ENCODE peak calls at places on chromosomes 16 and 17, in seven cellular contexts. A is T follicular helper cell, F is mucosa of gallbladder, I is OCI-LY7, L is IMR-90, C is mesenchymal stem cell, E is psoas muscle. W is an unnamed sample.

GRCh38 chr16:20136446-20136968 is 62.8 kb upstream of the GPR139 start:
- DNase-seq in I (no peak), C (no peak), E (no peak), L (no peak), F (no peak), A (no peak), W (no peak)

GRCh38 chr16:64092284-64092683 is 1029.6 kb downstream of the CDH11 start:
- DNase-seq in F (no peak), I (no peak), C (peak; percentile 56), E (no peak), L (peak; percentile 65), A (no peak), W (no peak)

GRCh38 chr17:50269477-50270429 is 4.5 kb upstream of the TMEM92 start:
- DNase-seq in I (peak; percentile 66), L (peak; percentile 83), E (peak; percentile 78), A (peak; percentile 33), F (peak; percentile 73), C (peak; percentile 90), W (peak; percentile 84)

GRCh38 chr16:31274831-31275816 is 15.3 kb downstream of the ITGAM start:
- DNase-seq in L (no peak), I (no peak), A (no peak), C (no peak), E (no peak), F (no peak), W (no peak)

GRCh38 chr16:11319529-11320146 is 25.6 kb upstream of the RMI2 start:
- DNase-seq in L (no peak), C (no peak), I (peak; percentile 57), A (no peak), F (no peak), E (no peak), W (no peak)

GRCh38 chr17:63120406-63120805 is 154.4 kb downstream of the TANC2 start:
- DNase-seq in A (no peak), I (no peak), C (peak; percentile 30), F (no peak), E (no peak), L (peak; percentile 54), W (no peak)

GRCh38 chr17:17468217-17469010 is 8.4 kb upstream of the MED9 start:
- DNase-seq in I (no peak), E (no peak), F (no peak), L (no peak), C (no peak), A (no peak), W (no peak)

GRCh38 chr17:65130829-65131228 is 6.3 kb upstream of the RGS9 start:
- DNase-seq in F (no peak), C (no peak), A (no peak), E (no peak), I (no peak), L (no peak), W (no peak)

GRCh38 chr16:58535100-58535499 is 19.8 kb downstream of the SETD6 start:
- DNase-seq in E (no peak), I (no peak), A (no peak), L (no peak), F (no peak), C (no peak), W (no peak)

GRCh38 chr16:61148930-61149329 is 887.3 kb downstream of the CDH8 start:
- DNase-seq in A (no peak), I (peak; percentile 60), E (no peak), L (no peak), C (no peak), F (no peak), W (no peak)

GRCh38 chr17:31549525-31550388 is 158.3 kb downstream of the RAB11FIP4 start:
- DNase-seq in A (peak; percentile 73), F (peak; percentile 93), E (peak; percentile 94), I (peak; percentile 87), C (peak; percentile 91), L (peak; percentile 92), W (peak; percentile 96)

GRCh38 chr16:56606071-56606687 is 2.2 kb upstream of the MT2A start:
- DNase-seq in F (no peak), L (peak; percentile 79), A (no peak), C (no peak), E (peak; percentile 88), I (no peak), W (peak; percentile 63)

GRCh38 chr16:57672416-57672815 is 4.3 kb downstream of the ADGRG3 start:
- DNase-seq in F (no peak), I (no peak), L (no peak), E (no peak), C (no peak), A (no peak), W (no peak)

GRCh38 chr16:22193134-22193411 is 13.0 kb upstream of the EEF2K start:
- DNase-seq in E (no peak), A (no peak), I (no peak), F (no peak), L (no peak), C (no peak), W (no peak)

GRCh38 chr17:73998246-73999220 is 204.9 kb upstream of the RPL38 start:
- DNase-seq in F (peak; percentile 65), L (no peak), C (no peak), A (peak; percentile 44), I (peak; percentile 65), E (peak; percentile 46), W (peak; percentile 72)

GRCh38 chr17:18043491-18043890 is 4.3 kb downstream of the GID4 start:
- DNase-seq in F (no peak), L (peak; percentile 33), A (no peak), E (no peak), I (peak; percentile 33), C (peak; percentile 30), W (no peak)

GRCh38 chr17:9899280-9900018 is 5.6 kb downstream of the RCVRN start:
- DNase-seq in E (no peak), L (no peak), C (no peak), F (no peak), A (no peak), I (no peak), W (no peak)

GRCh38 chr16:77657016-77657415 is 65.3 kb upstream of the NUDT7 start:
- DNase-seq in E (no peak), I (no peak), F (no peak), L (peak; percentile 13), A (no peak), C (peak; percentile 52), W (no peak)

GRCh38 chr17:1197379-1197778 is 17.6 kb upstream of the ABR start:
- DNase-seq in F (peak; percentile 47), L (peak; percentile 40), A (no peak), C (peak; percentile 89), I (no peak), E (no peak), W (peak; percentile 57)

GRCh38 chr17:17295141-17295540 is 8.0 kb upstream of the NT5M start:
- DNase-seq in A (no peak), C (no peak), E (no peak), F (no peak), I (no peak), L (no peak), W (no peak)

GRCh38 chr17:82097187-82097918 is 683 bp downstream of the FASN start:
- DNase-seq in L (peak; percentile 64), I (peak; percentile 58), E (peak; percentile 71), A (no peak), F (no peak), C (peak; percentile 54), W (peak; percentile 61)

GRCh38 chr17:60685437-60685836 is 7.8 kb downstream of the BCAS3 start:
- DNase-seq in E (no peak), L (no peak), C (no peak), A (no peak), I (no peak), F (no peak), W (no peak)

GRCh38 chr17:66964930-66965800 is 658 bp downstream of the CACNG4 start:
- DNase-seq in I (no peak), E (peak; percentile 60), C (no peak), A (no peak), F (no peak), L (no peak), W (no peak)

GRCh38 chr16:3963203-3963602 is 82.7 kb upstream of the CREBBP start:
- DNase-seq in A (peak; percentile 60), F (no peak), I (no peak), C (no peak), E (no peak), L (no peak), W (peak; percentile 58)

GRCh38 chr16:4972938-4973587 is 14.9 kb downstream of the SEC14L5 start:
- DNase-seq in L (no peak), I (no peak), F (no peak), C (peak; percentile 33), A (no peak), E (peak; percentile 77), W (no peak)

GRCh38 chr16:88455610-88456355 is 2.7 kb downstream of the ZFPM1 start:
- DNase-seq in E (no peak), F (no peak), L (peak; percentile 43), I (peak; percentile 74), A (peak; percentile 52), C (peak; percentile 61), W (peak; percentile 76)

GRCh38 chr17:83190601-83191387 is 111.4 kb downstream of the METRNL start:
- DNase-seq in L (no peak), A (no peak), C (no peak), E (peak; percentile 39), I (no peak), F (no peak), W (no peak)

GRCh38 chr17:5815396-5815795 is 231.1 kb upstream of the NLRP1 start:
- DNase-seq in E (no peak), L (no peak), C (no peak), F (no peak), A (no peak), I (no peak), W (no peak)

GRCh38 chr16:46801428-46802049 is 29.4 kb downstream of the C16orf87 start:
- DNase-seq in I (no peak), A (no peak), L (peak; percentile 25), E (no peak), F (no peak), C (peak; percentile 55), W (no peak)

GRCh38 chr16:89764711-89765201 is 43.4 kb downstream of the ZNF276 start:
- DNase-seq in F (peak; percentile 57), E (no peak), C (peak; percentile 38), I (peak; percentile 93), L (no peak), A (no peak), W (no peak)

GRCh38 chr16:3155972-3156371 is 21.1 kb downstream of the ZNF213 start:
- DNase-seq in A (no peak), E (no peak), F (no peak), L (no peak), C (no peak), I (no peak), W (peak; percentile 1)

GRCh38 chr16:72818286-72818845 is 229.6 kb downstream of the ZFHX3 start:
- DNase-seq in I (no peak), F (no peak), C (no peak), L (no peak), A (no peak), E (no peak), W (no peak)

GRCh38 chr16:14309001-14309886 is 238.1 kb downstream of the MRTFB start:
- DNase-seq in F (no peak), C (peak; percentile 57), L (peak; percentile 39), E (peak; percentile 64), I (peak; percentile 89), A (no peak), W (no peak)

GRCh38 chr16:12130691-12131302 is 154.3 kb downstream of the SNX29 start:
- DNase-seq in E (no peak), F (no peak), C (no peak), A (no peak), I (no peak), L (no peak), W (no peak)

GRCh38 chr16:23278031-23278430 is 24.1 kb upstream of the SCNN1B start:
- DNase-seq in I (no peak), E (no peak), F (no peak), L (no peak), A (no peak), C (no peak), W (no peak)

GRCh38 chr17:4365628-4366311 is 705 bp downstream of the UBE2G1 start:
- DNase-seq in C (peak; percentile 36), F (peak; percentile 16), A (peak; percentile 18), I (peak; percentile 62), L (no peak), E (peak; percentile 74), W (no peak)

GRCh38 chr17:2776589-2777241 is 19.5 kb upstream of the RAP1GAP2 start:
- DNase-seq in L (no peak), I (no peak), C (no peak), F (no peak), E (no peak), A (no peak), W (no peak)